ENCODE peak calls at places on chromosomes 13 and 19, in ten cellular contexts. E is ACHN; I is stimulated activated naive CD8-positive, alpha-beta T cell treated with anti-CD3 and anti-CD28 coated beads, Interleukin-15, amount 100 ng/mL, for 72 hours; T is heart right ventricle; O is MCF 10A; A is caudate nucleus; J is germinal center; N is brain microvascular endothelial cell; B is mesenteric fat pad; Y is ovary. K is an unnamed sample.

GRCh38 chr13:113971471-113972231 is 2.2 kb downstream of the C13orf46 start:
- DNase-seq in E (no peak), I (no peak), T (no peak), O (no peak), A (no peak), J (no peak), N (no peak), B (no peak), Y (no peak), K (no peak)

GRCh38 chr19:38985262-38985661 is 9.7 kb upstream of the FBXO17 start:
- DNase-seq in E (no peak), I (no peak), T (no peak), O (no peak), A (no peak), J (no peak), N (no peak), B (no peak), Y (no peak), K (no peak)

GRCh38 chr19:15101479-15102082 is 5.6 kb upstream of the SYDE1 start:
- DNase-seq in E (peak), I (peak), T (no peak), O (peak), A (no peak), J (peak), N (peak), B (no peak), Y (no peak), K (peak)

GRCh38 chr13:113927661-113928581 is 46.0 kb downstream of the C13orf46 start:
- DNase-seq in E (no peak), I (no peak), T (peak), O (peak), A (no peak), J (no peak), N (peak), B (peak), Y (no peak), K (no peak)

GRCh38 chr19:23971598-23971997 is 56.9 kb downstream of the ZNF726 start:
- DNase-seq in E (no peak), I (no peak), T (no peak), O (no peak), A (no peak), J (no peak), N (no peak), B (no peak), Y (no peak), K (no peak)

GRCh38 chr19:52689804-52690394 is 44.9 kb downstream of the ZNF611 start:
- DNase-seq in E (no peak), I (peak), T (peak), O (no peak), A (no peak), J (no peak), N (no peak), B (peak), Y (peak), K (peak)

GRCh38 chr13:43693639-43694038 is 93.1 kb downstream of the ENOX1 start:
- DNase-seq in E (no peak), I (no peak), T (no peak), O (no peak), A (no peak), J (no peak), N (no peak), B (no peak), Y (no peak), K (no peak)

GRCh38 chr19:46772170-46773017 is 16.0 kb downstream of the SLC1A5 start:
- DNase-seq in E (no peak), I (no peak), T (no peak), O (no peak), A (no peak), J (no peak), N (no peak), B (no peak), Y (no peak), K (no peak)

GRCh38 chr19:7502552-7502951 is 13.4 kb upstream of the ZNF358 start:
- DNase-seq in E (no peak), I (no peak), T (no peak), O (no peak), A (no peak), J (no peak), N (no peak), B (no peak), Y (no peak), K (no peak)

GRCh38 chr19:3135961-3136683 is at the start of gene GNA15:
- DNase-seq in E (no peak), I (peak), T (no peak), O (peak), A (peak), J (no peak), N (no peak), B (no peak), Y (peak), K (no peak)

GRCh38 chr19:52566588-52566987 is 3.5 kb upstream of the ZNF701 start:
- DNase-seq in E (no peak), I (no peak), T (no peak), O (peak), A (no peak), J (no peak), N (no peak), B (no peak), Y (no peak), K (no peak)

GRCh38 chr13:35190241-35190640 is 248.2 kb downstream of the NBEA start:
- DNase-seq in E (no peak), I (no peak), T (no peak), O (no peak), A (no peak), J (no peak), N (no peak), B (no peak), Y (no peak), K (no peak)

GRCh38 chr19:33325920-33326319 is 23.6 kb upstream of the CEBPA start:
- DNase-seq in E (no peak), I (no peak), T (no peak), O (peak), A (peak), J (no peak), N (no peak), B (no peak), Y (no peak), K (no peak)

GRCh38 chr13:73059460-73060250 is 850 bp downstream of the KLF5 start:
- DNase-seq in E (peak), I (peak), T (peak), O (no peak), A (no peak), J (peak), N (no peak), B (no peak), Y (peak), K (no peak)

GRCh38 chr13:99303863-99304521 is 3.2 kb downstream of the GPR183 start:
- DNase-seq in E (no peak), I (no peak), T (no peak), O (no peak), A (no peak), J (no peak), N (no peak), B (no peak), Y (no peak), K (no peak)

GRCh38 chr13:73288596-73288995 is 229.8 kb downstream of the KLF5 start:
- DNase-seq in E (no peak), I (no peak), T (no peak), O (no peak), A (no peak), J (no peak), N (no peak), B (no peak), Y (no peak), K (no peak)

GRCh38 chr13:23470706-23471610 is 37.5 kb upstream of the SACS start:
- DNase-seq in E (no peak), I (no peak), T (no peak), O (no peak), A (no peak), J (no peak), N (no peak), B (no peak), Y (no peak), K (peak)

GRCh38 chr19:40163541-40164129 is 27.6 kb upstream of the MAP3K10 start:
- DNase-seq in E (no peak), I (no peak), T (no peak), O (no peak), A (no peak), J (no peak), N (no peak), B (no peak), Y (no peak), K (no peak)

GRCh38 chr19:33444238-33444992 is 70.9 kb downstream of the CEBPG start:
- DNase-seq in E (no peak), I (no peak), T (no peak), O (no peak), A (no peak), J (no peak), N (no peak), B (no peak), Y (no peak), K (no peak)

GRCh38 chr19:50362030-50362412 is 3.4 kb downstream of the NAPSA start:
- DNase-seq in E (no peak), I (no peak), T (no peak), O (no peak), A (no peak), J (no peak), N (no peak), B (no peak), Y (no peak), K (no peak)